ENCODE peak calls at places on chromosome 13, in four cellular contexts. One of them, this sample, is unnamed.

GRCh38 chr13:31101511-31102170 is 60.1 kb downstream of the HSPH1 start:
- DNase-seq in Caco-2: no peak
- DNase-seq in HFF-Myc: no peak
- DNase-seq in cardiac fibroblast: no peak
- DNase-seq in this sample: peak; percentile 19

GRCh38 chr13:67101730-67102467 is 128.2 kb downstream of the PCDH9 start:
- DNase-seq in Caco-2: no peak
- DNase-seq in HFF-Myc: no peak
- DNase-seq in cardiac fibroblast: peak; percentile 41
- DNase-seq in this sample: no peak

GRCh38 chr13:42395066-42395821 is 123.3 kb downstream of the AKAP11 start:
- DNase-seq in cardiac fibroblast: no peak
- DNase-seq in Caco-2: no peak
- DNase-seq in HFF-Myc: no peak
- DNase-seq in this sample: no peak

GRCh38 chr13:33798023-33798422 is 19.9 kb upstream of the RFC3 start:
- DNase-seq in cardiac fibroblast: no peak
- DNase-seq in HFF-Myc: no peak
- DNase-seq in Caco-2: no peak
- DNase-seq in this sample: no peak

GRCh38 chr13:76903544-76904162 is 17.4 kb upstream of the KCTD12 start:
- DNase-seq in cardiac fibroblast: peak; percentile 90
- DNase-seq in Caco-2: peak; percentile 80
- DNase-seq in HFF-Myc: no peak
- DNase-seq in this sample: peak; percentile 29

GRCh38 chr13:41788552-41788951 is 172.4 kb downstream of the VWA8 start:
- DNase-seq in HFF-Myc: no peak
- DNase-seq in Caco-2: no peak
- DNase-seq in cardiac fibroblast: no peak
- DNase-seq in this sample: no peak

GRCh38 chr13:106311004-106311403 is 224.5 kb downstream of the EFNB2 start:
- DNase-seq in Caco-2: no peak
- DNase-seq in cardiac fibroblast: peak; percentile 6
- DNase-seq in HFF-Myc: no peak
- DNase-seq in this sample: no peak

GRCh38 chr13:38664920-38665319 is 22.0 kb upstream of the FREM2 start:
- DNase-seq in HFF-Myc: no peak
- DNase-seq in cardiac fibroblast: no peak
- DNase-seq in Caco-2: no peak
- DNase-seq in this sample: no peak

GRCh38 chr13:50693755-50694154 is 149.7 kb downstream of the DLEU7 start:
- DNase-seq in cardiac fibroblast: peak; percentile 49
- DNase-seq in Caco-2: no peak
- DNase-seq in HFF-Myc: no peak
- DNase-seq in this sample: no peak

GRCh38 chr13:31468114-31468902 is 268.5 kb downstream of the B3GLCT start:
- DNase-seq in Caco-2: no peak
- DNase-seq in cardiac fibroblast: no peak
- DNase-seq in HFF-Myc: no peak
- DNase-seq in this sample: no peak

GRCh38 chr13:76745246-76746200 is 140.7 kb downstream of the KCTD12 start:
- DNase-seq in HFF-Myc: no peak
- DNase-seq in Caco-2: no peak
- DNase-seq in cardiac fibroblast: no peak
- DNase-seq in this sample: no peak

GRCh38 chr13:20740021-20740420 is 33.7 kb downstream of the EEF1AKMT1 start:
- DNase-seq in cardiac fibroblast: no peak
- DNase-seq in Caco-2: no peak
- DNase-seq in HFF-Myc: no peak
- DNase-seq in this sample: no peak

GRCh38 chr13:73593199-73593765 is 534.5 kb downstream of the KLF5 start:
- DNase-seq in cardiac fibroblast: no peak
- DNase-seq in Caco-2: no peak
- DNase-seq in HFF-Myc: no peak
- DNase-seq in this sample: no peak

GRCh38 chr13:44434441-44435141 is 61.0 kb downstream of the SERP2 start:
- DNase-seq in HFF-Myc: no peak
- DNase-seq in Caco-2: no peak
- DNase-seq in cardiac fibroblast: no peak
- DNase-seq in this sample: no peak

GRCh38 chr13:51902776-51903175 is 41.0 kb downstream of the CCDC70 start:
- DNase-seq in HFF-Myc: no peak
- DNase-seq in Caco-2: no peak
- DNase-seq in cardiac fibroblast: no peak
- DNase-seq in this sample: no peak

GRCh38 chr13:51906581-51906980 is 44.8 kb downstream of the CCDC70 start:
- DNase-seq in HFF-Myc: no peak
- DNase-seq in Caco-2: no peak
- DNase-seq in cardiac fibroblast: no peak
- DNase-seq in this sample: no peak

GRCh38 chr13:51907040-51907732 is 45.4 kb downstream of the CCDC70 start:
- DNase-seq in cardiac fibroblast: no peak
- DNase-seq in HFF-Myc: no peak
- DNase-seq in Caco-2: no peak
- DNase-seq in this sample: no peak

GRCh38 chr13:51910508-51910907 is 48.7 kb downstream of the CCDC70 start:
- DNase-seq in HFF-Myc: no peak
- DNase-seq in cardiac fibroblast: no peak
- DNase-seq in Caco-2: no peak
- DNase-seq in this sample: no peak

DNA sequence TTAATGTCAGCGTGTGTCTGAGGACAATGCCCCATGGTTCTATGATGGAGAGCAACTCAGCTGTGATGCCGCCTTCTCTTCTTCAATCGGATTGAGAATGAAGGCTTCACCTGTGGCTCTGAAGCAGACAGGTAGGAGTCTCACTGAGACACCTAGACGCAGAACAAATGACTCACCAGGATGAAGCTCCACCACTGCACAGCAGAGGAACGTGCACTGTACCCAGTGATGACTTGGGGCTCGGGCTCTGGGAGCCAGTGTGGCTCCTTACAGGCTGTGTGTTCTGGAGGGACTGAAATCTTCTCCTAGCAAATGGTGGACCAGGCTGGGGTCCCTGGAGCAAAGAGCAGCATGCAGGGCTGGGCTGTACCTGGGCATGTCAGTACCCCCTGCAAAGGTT is 44.0 kb downstream of the CCDC70 start:
- DNase-seq in Caco-2: no peak
- DNase-seq in cardiac fibroblast: no peak
- DNase-seq in HFF-Myc: no peak
- DNase-seq in this sample: no peak
- TF ChIP-seq CTCF in Caco-2: no peak
- TF ChIP-seq CTCF in cardiac fibroblast: no peak
- TF ChIP-seq CTCF in HFF-Myc: no peak
- TF ChIP-seq CTCF in this sample: no peak

GRCh38 chr13:69585656-69586055 is 522.0 kb upstream of the ATXN8OS start:
- DNase-seq in HFF-Myc: no peak
- DNase-seq in cardiac fibroblast: no peak
- DNase-seq in Caco-2: no peak
- DNase-seq in this sample: no peak
- TF ChIP-seq CTCF in HFF-Myc: no peak
- TF ChIP-seq CTCF in cardiac fibroblast: no peak
- TF ChIP-seq CTCF in Caco-2: peak; percentile 32
- TF ChIP-seq CTCF in this sample: peak; percentile 31

DNA sequence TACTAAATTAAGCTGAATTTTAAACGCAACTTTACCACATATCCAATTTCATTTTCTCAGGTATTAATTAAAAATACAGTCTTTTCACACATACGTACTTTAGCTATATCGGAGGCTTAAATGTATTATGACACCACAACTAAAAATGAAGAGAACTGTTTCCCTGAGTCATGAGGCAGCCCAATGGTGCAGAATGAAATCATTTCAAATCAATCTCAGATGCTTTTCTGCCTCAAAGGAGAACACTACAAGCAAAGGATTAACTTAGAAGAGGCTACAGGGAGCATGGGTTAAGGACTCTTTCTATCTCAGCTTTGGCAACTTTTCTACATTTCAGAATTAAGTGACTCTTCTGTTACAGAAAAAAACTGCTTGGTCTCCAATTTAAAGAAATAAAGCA is 516.3 kb upstream of the HTR2A start:
- DNase-seq in Caco-2: no peak
- DNase-seq in HFF-Myc: no peak
- DNase-seq in cardiac fibroblast: no peak
- DNase-seq in this sample: peak; percentile 69
- TF ChIP-seq CTCF in Caco-2: no peak
- TF ChIP-seq CTCF in HFF-Myc: no peak
- TF ChIP-seq CTCF in cardiac fibroblast: no peak
- TF ChIP-seq CTCF in this sample: no peak

GRCh38 chr13:101474419-101474957 is 22.0 kb downstream of the ITGBL1 start:
- DNase-seq in cardiac fibroblast: peak; percentile 85
- DNase-seq in HFF-Myc: peak; percentile 69
- DNase-seq in Caco-2: no peak
- DNase-seq in this sample: peak; percentile 62
- TF ChIP-seq CTCF in cardiac fibroblast: peak; percentile 50
- TF ChIP-seq CTCF in HFF-Myc: peak; percentile 61
- TF ChIP-seq CTCF in Caco-2: no peak
- TF ChIP-seq CTCF in this sample: peak; percentile 68

GRCh38 chr13:112335135-112335534 is 41.0 kb upstream of the SPACA7 start:
- DNase-seq in HFF-Myc: no peak
- DNase-seq in cardiac fibroblast: no peak
- DNase-seq in Caco-2: no peak
- DNase-seq in this sample: no peak
- TF ChIP-seq CTCF in HFF-Myc: no peak
- TF ChIP-seq CTCF in cardiac fibroblast: no peak
- TF ChIP-seq CTCF in Caco-2: no peak
- TF ChIP-seq CTCF in this sample: no peak

GRCh38 chr13:113758651-113759524 is at the start of gene TMEM255B:
- DNase-seq in cardiac fibroblast: peak; percentile 66
- DNase-seq in HFF-Myc: no peak
- DNase-seq in Caco-2: peak; percentile 84
- DNase-seq in this sample: peak; percentile 28
- TF ChIP-seq CTCF in cardiac fibroblast: no peak
- TF ChIP-seq CTCF in HFF-Myc: no peak
- TF ChIP-seq CTCF in Caco-2: peak; percentile 24
- TF ChIP-seq CTCF in this sample: peak; percentile 23

GRCh38 chr13:39682310-39682709 is 26.8 kb downstream of the COG6 start:
- DNase-seq in HFF-Myc: no peak
- DNase-seq in Caco-2: no peak
- DNase-seq in cardiac fibroblast: no peak
- DNase-seq in this sample: no peak

GRCh38 chr13:39675904-39676303 is 20.4 kb downstream of the COG6 start:
- DNase-seq in cardiac fibroblast: peak; percentile 33
- DNase-seq in HFF-Myc: no peak
- DNase-seq in Caco-2: no peak
- DNase-seq in this sample: no peak

GRCh38 chr13:39672378-39673132 is 17.1 kb downstream of the COG6 start:
- DNase-seq in HFF-Myc: no peak
- DNase-seq in Caco-2: no peak
- DNase-seq in cardiac fibroblast: peak; percentile 4
- DNase-seq in this sample: no peak

GRCh38 chr13:39676315-39676876 is 20.9 kb downstream of the COG6 start:
- DNase-seq in cardiac fibroblast: peak; percentile 82
- DNase-seq in HFF-Myc: no peak
- DNase-seq in Caco-2: peak; percentile 29
- DNase-seq in this sample: peak; percentile 20
- TF ChIP-seq CTCF in cardiac fibroblast: peak; percentile 36
- TF ChIP-seq CTCF in HFF-Myc: peak; percentile 13
- TF ChIP-seq CTCF in Caco-2: peak; percentile 44
- TF ChIP-seq CTCF in this sample: peak; percentile 40

DNA sequence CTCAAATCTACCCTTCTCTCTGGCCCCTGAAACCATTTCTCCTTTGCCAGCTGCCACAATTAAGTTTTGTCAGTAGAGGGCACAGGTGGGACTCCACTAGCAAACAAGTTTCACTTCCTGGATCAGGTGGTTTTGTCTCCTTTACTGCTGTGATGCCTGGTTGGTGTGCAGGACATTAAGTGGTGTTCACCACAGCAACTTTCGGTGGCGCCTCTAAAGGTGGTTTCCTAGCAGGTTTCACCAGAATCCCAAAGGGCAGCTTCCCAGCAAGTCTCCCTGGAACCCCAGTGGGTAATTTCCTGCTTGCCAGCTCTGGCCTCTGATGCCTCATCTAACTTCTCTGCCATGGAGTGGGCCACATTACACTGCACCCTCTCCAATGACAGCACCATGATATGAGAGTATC is 16.6 kb downstream of the MED4 start:
- DNase-seq in HFF-Myc: no peak
- DNase-seq in cardiac fibroblast: no peak
- DNase-seq in Caco-2: peak; percentile 33
- DNase-seq in this sample: no peak
- TF ChIP-seq CTCF in HFF-Myc: peak; percentile 12
- TF ChIP-seq CTCF in cardiac fibroblast: peak; percentile 14
- TF ChIP-seq CTCF in Caco-2: no peak
- TF ChIP-seq CTCF in this sample: peak; percentile 32

This sample was measured in retinal pigment epithelial cell.